ENCODE peak calls at places on chromosomes 4 and X, in nine cellular contexts. B, Q, X, Y, E, A, W, O and Z are unnamed samples.

GRCh38 chrX:151974336-151975227 is at the start of gene GABRE:
- DNase-seq in B (peak; percentile 12), Q (peak; percentile 73), X (peak; percentile 66), Y (no peak), E (no peak), A (no peak), W (no peak), O (no peak), Z (no peak)

GRCh38 chr4:24794916-24795665 is at the start of gene SOD3:
- DNase-seq in B (peak; percentile 39), Q (peak; percentile 90), X (peak; percentile 87), Y (peak; percentile 90), E (no peak), A (no peak), W (peak; percentile 68), O (no peak), Z (no peak)

GRCh38 chr4:55253911-55254593 is 92.0 kb upstream of the SRD5A3 start:
- DNase-seq in B (no peak), Q (no peak), X (no peak), Y (no peak), E (no peak), A (no peak), W (no peak), O (no peak), Z (no peak)

GRCh38 chr4:5730993-5731975 is 20.3 kb downstream of the EVC start:
- DNase-seq in B (no peak), Q (no peak), X (no peak), Y (no peak), E (no peak), A (no peak), W (no peak), O (no peak), Z (peak; percentile 58)

GRCh38 chrX:47581731-47582647 is at the start of gene TIMP1:
- DNase-seq in B (peak; percentile 52), Q (peak; percentile 92), X (peak; percentile 90), Y (peak; percentile 81), E (no peak), A (peak; percentile 60), W (no peak), O (peak; percentile 70), Z (peak; percentile 94)

GRCh38 chr4:149248191-149248590 is 567.5 kb downstream of the IQCM start:
- DNase-seq in B (no peak), Q (no peak), X (no peak), Y (no peak), E (no peak), A (no peak), W (no peak), O (no peak), Z (no peak)

GRCh38 chrX:103531002-103531401 is 11.7 kb upstream of the RAB40A start:
- DNase-seq in B (no peak), Q (no peak), X (no peak), Y (no peak), E (no peak), A (no peak), W (no peak), O (no peak), Z (no peak)

GRCh38 chr4:57124145-57124544 is 14.0 kb upstream of the IGFBP7 start:
- DNase-seq in B (no peak), Q (no peak), X (no peak), Y (no peak), E (no peak), A (no peak), W (no peak), O (no peak), Z (no peak)

GRCh38 chrX:15437724-15438123 is 53.5 kb upstream of the VEGFD start:
- DNase-seq in B (no peak), Q (no peak), X (no peak), Y (no peak), E (no peak), A (no peak), W (no peak), O (no peak), Z (no peak)

GRCh38 chrX:40281341-40282005 is 183.7 kb upstream of the BCOR start:
- DNase-seq in B (no peak), Q (no peak), X (no peak), Y (no peak), E (no peak), A (no peak), W (no peak), O (no peak), Z (no peak)